ENCODE peak calls at places on chromosomes 12 and 14, in nine cellular contexts. One of them, this sample, is unnamed.
A peak's percentile ranks its signal among the peaks of the same experiment; 100 is the strongest.

GRCh38 chr12:90287585-90287984 is 578.9 kb upstream of the ATP2B1 start:
- DNase-seq in ovary: no peak
- DNase-seq in ACHN: no peak
- DNase-seq in osteocyte: no peak
- DNase-seq in thoracic aorta: no peak
- DNase-seq in choroid plexus epithelial cell: no peak
- DNase-seq in upper lobe of left lung: no peak
- DNase-seq in T-helper 1 cell: no peak
- DNase-seq in RPMI7951: no peak
- DNase-seq in this sample: no peak

GRCh38 chr12:3191450-3191849 is 114.3 kb downstream of the TSPAN9 start:
- DNase-seq in ovary: no peak
- DNase-seq in ACHN: no peak
- DNase-seq in osteocyte: no peak
- DNase-seq in thoracic aorta: no peak
- DNase-seq in choroid plexus epithelial cell: no peak
- DNase-seq in upper lobe of left lung: no peak
- DNase-seq in T-helper 1 cell: no peak
- DNase-seq in RPMI7951: no peak
- DNase-seq in this sample: no peak

GRCh38 chr12:68823711-68824110 is 15.7 kb downstream of the MDM2 start:
- DNase-seq in ovary: no peak
- DNase-seq in ACHN: no peak
- DNase-seq in osteocyte: no peak
- DNase-seq in thoracic aorta: no peak
- DNase-seq in choroid plexus epithelial cell: peak; percentile 94
- DNase-seq in upper lobe of left lung: no peak
- DNase-seq in T-helper 1 cell: no peak
- DNase-seq in RPMI7951: no peak
- DNase-seq in this sample: no peak

GRCh38 chr12:96503971-96504370 is 14.6 kb downstream of the CFAP54 start:
- DNase-seq in ovary: no peak
- DNase-seq in ACHN: peak; percentile 42
- DNase-seq in osteocyte: no peak
- DNase-seq in thoracic aorta: no peak
- DNase-seq in choroid plexus epithelial cell: peak; percentile 57
- DNase-seq in upper lobe of left lung: no peak
- DNase-seq in T-helper 1 cell: no peak
- DNase-seq in RPMI7951: no peak
- DNase-seq in this sample: no peak

GRCh38 chr14:22472935-22473854 is 115.8 kb downstream of the DAD1 start:
- DNase-seq in ovary: peak; percentile 33
- DNase-seq in ACHN: peak; percentile 51
- DNase-seq in osteocyte: no peak
- DNase-seq in thoracic aorta: no peak
- DNase-seq in choroid plexus epithelial cell: peak; percentile 79
- DNase-seq in upper lobe of left lung: peak; percentile 44
- DNase-seq in T-helper 1 cell: no peak
- DNase-seq in RPMI7951: peak; percentile 60
- DNase-seq in this sample: no peak

GRCh38 chr12:56687225-56688128 is 607 bp downstream of the PTGES3 start:
- DNase-seq in ovary: peak; percentile 56
- DNase-seq in ACHN: peak; percentile 61
- DNase-seq in osteocyte: no peak
- DNase-seq in thoracic aorta: no peak
- DNase-seq in choroid plexus epithelial cell: peak; percentile 37
- DNase-seq in upper lobe of left lung: peak; percentile 85
- DNase-seq in T-helper 1 cell: peak; percentile 65
- DNase-seq in RPMI7951: no peak
- DNase-seq in this sample: no peak

GRCh38 chr12:26298785-26299621 is 103.6 kb downstream of the SSPN start:
- DNase-seq in ovary: no peak
- DNase-seq in ACHN: peak; percentile 92
- DNase-seq in osteocyte: no peak
- DNase-seq in thoracic aorta: no peak
- DNase-seq in choroid plexus epithelial cell: peak; percentile 83
- DNase-seq in upper lobe of left lung: no peak
- DNase-seq in T-helper 1 cell: no peak
- DNase-seq in RPMI7951: peak; percentile 87
- DNase-seq in this sample: no peak

GRCh38 chr12:93662961-93663728 is 14.0 kb upstream of the CRADD start:
- DNase-seq in ovary: no peak
- DNase-seq in ACHN: no peak
- DNase-seq in osteocyte: no peak
- DNase-seq in thoracic aorta: no peak
- DNase-seq in choroid plexus epithelial cell: peak; percentile 50
- DNase-seq in upper lobe of left lung: no peak
- DNase-seq in T-helper 1 cell: no peak
- DNase-seq in RPMI7951: no peak
- DNase-seq in this sample: no peak

GRCh38 chr12:51913071-51914033 is 6.0 kb downstream of the ACVRL1 start:
- DNase-seq in ovary: no peak
- DNase-seq in ACHN: no peak
- DNase-seq in osteocyte: no peak
- DNase-seq in thoracic aorta: no peak
- DNase-seq in choroid plexus epithelial cell: no peak
- DNase-seq in upper lobe of left lung: no peak
- DNase-seq in T-helper 1 cell: no peak
- DNase-seq in RPMI7951: no peak
- DNase-seq in this sample: no peak

GRCh38 chr12:39905152-39905551 is 200.7 kb downstream of the SLC2A13 start:
- DNase-seq in ovary: peak; percentile 40
- DNase-seq in ACHN: no peak
- DNase-seq in osteocyte: no peak
- DNase-seq in thoracic aorta: no peak
- DNase-seq in choroid plexus epithelial cell: peak; percentile 8
- DNase-seq in upper lobe of left lung: no peak
- DNase-seq in T-helper 1 cell: no peak
- DNase-seq in RPMI7951: no peak
- DNase-seq in this sample: peak; percentile 84

GRCh38 chr12:108340037-108340436 is 926 bp upstream of the CMKLR1 start:
- DNase-seq in ovary: no peak
- DNase-seq in ACHN: no peak
- DNase-seq in osteocyte: no peak
- DNase-seq in thoracic aorta: peak; percentile 82
- DNase-seq in choroid plexus epithelial cell: no peak
- DNase-seq in upper lobe of left lung: no peak
- DNase-seq in T-helper 1 cell: no peak
- DNase-seq in RPMI7951: no peak
- DNase-seq in this sample: no peak

GRCh38 chr14:35221462-35221861 is 70.7 kb upstream of the PSMA6 start:
- DNase-seq in ovary: no peak
- DNase-seq in ACHN: no peak
- DNase-seq in osteocyte: no peak
- DNase-seq in thoracic aorta: no peak
- DNase-seq in choroid plexus epithelial cell: peak; percentile 40
- DNase-seq in upper lobe of left lung: no peak
- DNase-seq in T-helper 1 cell: no peak
- DNase-seq in RPMI7951: peak; percentile 10
- DNase-seq in this sample: no peak

GRCh38 chr12:113620437-113620976 is 148.8 kb upstream of the LHX5 start:
- DNase-seq in ovary: no peak
- DNase-seq in ACHN: no peak
- DNase-seq in osteocyte: no peak
- DNase-seq in thoracic aorta: no peak
- DNase-seq in choroid plexus epithelial cell: no peak
- DNase-seq in upper lobe of left lung: no peak
- DNase-seq in T-helper 1 cell: no peak
- DNase-seq in RPMI7951: no peak
- DNase-seq in this sample: no peak

GRCh38 chr12:89568484-89568883 is 42.6 kb upstream of the POC1B start:
- DNase-seq in ovary: no peak
- DNase-seq in ACHN: no peak
- DNase-seq in osteocyte: no peak
- DNase-seq in thoracic aorta: no peak
- DNase-seq in choroid plexus epithelial cell: no peak
- DNase-seq in upper lobe of left lung: no peak
- DNase-seq in T-helper 1 cell: no peak
- DNase-seq in RPMI7951: no peak
- DNase-seq in this sample: no peak

GRCh38 chr12:91985002-91985767 is 160.5 kb downstream of the BTG1 start:
- DNase-seq in ovary: no peak
- DNase-seq in ACHN: no peak
- DNase-seq in osteocyte: no peak
- DNase-seq in thoracic aorta: no peak
- DNase-seq in choroid plexus epithelial cell: peak; percentile 48
- DNase-seq in upper lobe of left lung: no peak
- DNase-seq in T-helper 1 cell: no peak
- DNase-seq in RPMI7951: no peak
- DNase-seq in this sample: no peak

GRCh38 chr12:70853326-70853725 is 67.2 kb downstream of the PTPRR start:
- DNase-seq in ovary: peak; percentile 36
- DNase-seq in ACHN: no peak
- DNase-seq in osteocyte: no peak
- DNase-seq in thoracic aorta: no peak
- DNase-seq in choroid plexus epithelial cell: peak; percentile 93
- DNase-seq in upper lobe of left lung: peak; percentile 32
- DNase-seq in T-helper 1 cell: no peak
- DNase-seq in RPMI7951: peak; percentile 70
- DNase-seq in this sample: peak; percentile 96

This sample was measured in GOT3.